ENCODE peak calls at places on chromosomes 5 and 9, in six cellular contexts. N, F, E, V, G and T are unnamed samples.

GRCh38 chr5:127320032-127320945 is 29.7 kb downstream of the MEGF10 start:
- DNase-seq in N (peak), F (no peak), E (no peak), V (peak), G (no peak), T (no peak)

GRCh38 chr9:133708770-133709611 is 29.2 kb downstream of the SARDH start:
- DNase-seq in N (no peak), F (peak), E (no peak), V (no peak), G (no peak), T (no peak)

GRCh38 chr5:170486366-170486765 is 17.5 kb upstream of the KCNIP1 start:
- DNase-seq in N (no peak), F (no peak), E (no peak), V (no peak), G (no peak), T (peak)

GRCh38 chr9:89024727-89025126 is 33.5 kb downstream of the S1PR3 start:
- DNase-seq in N (no peak), F (no peak), E (no peak), V (no peak), G (no peak), T (no peak)

GRCh38 chr5:164181604-164182003 is 676.2 kb downstream of the MAT2B start:
- DNase-seq in N (no peak), F (no peak), E (no peak), V (no peak), G (no peak), T (no peak)

GRCh38 chr9:92728831-92729734 is 35.5 kb downstream of the BICD2 start:
- DNase-seq in N (no peak), F (no peak), E (peak), V (no peak), G (no peak), T (no peak)

GRCh38 chr5:65161655-65162054 is 320.1 kb downstream of the ADAMTS6 start:
- DNase-seq in N (no peak), F (no peak), E (no peak), V (no peak), G (no peak), T (no peak)

GRCh38 chr5:178589180-178590140 is 733 bp downstream of the COL23A1 start:
- DNase-seq in N (peak), F (no peak), E (peak), V (no peak), G (no peak), T (no peak)

GRCh38 chr5:100777680-100778281 is 125.3 kb downstream of the ST8SIA4 start:
- DNase-seq in N (no peak), F (no peak), E (peak), V (peak), G (no peak), T (peak)

GRCh38 chr9:98742325-98743280 is 33.9 kb upstream of the GABBR2 start:
- DNase-seq in N (no peak), F (no peak), E (peak), V (peak), G (no peak), T (peak)

GRCh38 chr5:109307996-109308395 is 101.8 kb downstream of the PJA2 start:
- DNase-seq in N (no peak), F (no peak), E (no peak), V (no peak), G (no peak), T (no peak)

GRCh38 chr9:94086468-94086867 is 2.2 kb downstream of the PTPDC1 start:
- DNase-seq in N (no peak), F (no peak), E (peak), V (peak), G (no peak), T (peak)

GRCh38 chr5:97163360-97163764 is 19.7 kb downstream of the RIOK2 start:
- DNase-seq in N (no peak), F (peak), E (peak), V (peak), G (no peak), T (peak)

GRCh38 chr5:38994329-38994927 is 79.8 kb downstream of the RICTOR start:
- DNase-seq in N (peak), F (peak), E (peak), V (peak), G (no peak), T (peak)

GRCh38 chr9:21569721-21570120 is 87.6 kb upstream of the IFNE start:
- DNase-seq in N (no peak), F (no peak), E (no peak), V (no peak), G (no peak), T (no peak)

GRCh38 chr9:97689401-97689800 is 7.7 kb downstream of the XPA start:
- DNase-seq in N (no peak), F (no peak), E (peak), V (no peak), G (no peak), T (peak)

GRCh38 chr9:118522093-118523028 is 818.2 kb downstream of the TLR4 start:
- DNase-seq in N (peak), F (no peak), E (no peak), V (peak), G (no peak), T (peak)

GRCh38 chr5:61333351-61334223 is 1.5 kb downstream of the ZSWIM6 start:
- DNase-seq in N (peak), F (peak), E (no peak), V (peak), G (peak), T (peak)

GRCh38 chr5:89071101-89071940 is 188.3 kb upstream of the MEF2C start:
- DNase-seq in N (no peak), F (no peak), E (no peak), V (no peak), G (no peak), T (no peak)

GRCh38 chr5:57172466-57172961 is 1.3 kb upstream of the GPBP1 start:
- DNase-seq in N (no peak), F (peak), E (no peak), V (peak), G (no peak), T (peak)

GRCh38 chr9:70315389-70315788 is 56.6 kb downstream of the SMC5 start:
- DNase-seq in N (no peak), F (no peak), E (peak), V (peak), G (no peak), T (peak)

GRCh38 chr9:127211983-127212382 is 52.6 kb upstream of the GARNL3 start:
- DNase-seq in N (no peak), F (no peak), E (no peak), V (no peak), G (peak), T (no peak)

GRCh38 chr9:2802494-2802921 is 41.4 kb downstream of the PUM3 start:
- DNase-seq in N (no peak), F (no peak), E (peak), V (peak), G (no peak), T (peak)

GRCh38 chr9:98823666-98824334 is 16.3 kb downstream of the GALNT12 start:
- DNase-seq in N (no peak), F (no peak), E (no peak), V (no peak), G (no peak), T (no peak)

GRCh38 chr9:4065054-4065453 is 234.8 kb downstream of the GLIS3 start:
- DNase-seq in N (no peak), F (no peak), E (no peak), V (no peak), G (no peak), T (no peak)

GRCh38 chr5:136032564-136032963 is 3.8 kb downstream of the TGFBI start:
- DNase-seq in N (no peak), F (no peak), E (peak), V (no peak), G (peak), T (peak)

GRCh38 chr9:124390812-124391658 is 24.2 kb downstream of the PSMB7 start:
- DNase-seq in N (no peak), F (no peak), E (peak), V (no peak), G (no peak), T (peak)

GRCh38 chr5:77463905-77464304 is 28.2 kb downstream of the WDR41 start:
- DNase-seq in N (no peak), F (no peak), E (no peak), V (no peak), G (no peak), T (peak)

GRCh38 chr5:170603101-170603500 is 99.3 kb downstream of the KCNIP1 start:
- DNase-seq in N (no peak), F (no peak), E (no peak), V (no peak), G (no peak), T (no peak)

GRCh38 chr9:6852243-6852963 is 94.6 kb downstream of the KDM4C start:
- DNase-seq in N (no peak), F (no peak), E (peak), V (peak), G (no peak), T (peak)

DNA sequence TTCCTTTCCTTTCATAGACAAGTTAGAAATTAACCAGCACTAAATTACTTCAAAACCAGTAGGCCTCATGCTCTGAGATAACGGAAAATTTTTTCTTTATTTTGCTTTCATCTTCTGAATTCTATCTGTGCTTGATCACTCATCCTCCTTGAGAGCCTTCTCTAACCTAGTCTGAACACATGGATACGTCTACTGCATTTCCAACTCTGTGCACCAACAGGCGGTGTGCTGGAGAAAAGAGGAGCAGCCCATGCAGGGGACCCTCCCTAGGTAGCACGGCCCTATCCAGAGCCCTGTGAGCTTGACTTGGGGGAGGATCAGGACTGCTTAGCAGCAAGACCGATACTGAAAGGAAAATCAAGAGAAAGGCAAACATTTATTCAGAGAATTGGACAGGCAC is 149.8 kb downstream of the AUH start:
- DNase-seq in N (peak), F (no peak), E (no peak), V (no peak), G (no peak), T (no peak)
- H3K4me3 ChIP-seq in N (no peak), F (peak), E (no peak), V (no peak), G (peak), T (no peak)

GRCh38 chr5:40682431-40683017 is 2.8 kb downstream of the PTGER4 start:
- DNase-seq in N (peak), F (no peak), E (peak), V (peak), G (no peak), T (no peak)
- H3K4me3 ChIP-seq in N (peak), F (peak), E (peak), V (peak), G (peak), T (peak)

GRCh38 chr5:140631831-140632365 is 1.1 kb downstream of the CD14 start:
- DNase-seq in N (peak), F (no peak), E (no peak), V (no peak), G (no peak), T (no peak)
- H3K4me3 ChIP-seq in N (peak), F (peak), E (peak), V (peak), G (peak), T (peak)

DNA sequence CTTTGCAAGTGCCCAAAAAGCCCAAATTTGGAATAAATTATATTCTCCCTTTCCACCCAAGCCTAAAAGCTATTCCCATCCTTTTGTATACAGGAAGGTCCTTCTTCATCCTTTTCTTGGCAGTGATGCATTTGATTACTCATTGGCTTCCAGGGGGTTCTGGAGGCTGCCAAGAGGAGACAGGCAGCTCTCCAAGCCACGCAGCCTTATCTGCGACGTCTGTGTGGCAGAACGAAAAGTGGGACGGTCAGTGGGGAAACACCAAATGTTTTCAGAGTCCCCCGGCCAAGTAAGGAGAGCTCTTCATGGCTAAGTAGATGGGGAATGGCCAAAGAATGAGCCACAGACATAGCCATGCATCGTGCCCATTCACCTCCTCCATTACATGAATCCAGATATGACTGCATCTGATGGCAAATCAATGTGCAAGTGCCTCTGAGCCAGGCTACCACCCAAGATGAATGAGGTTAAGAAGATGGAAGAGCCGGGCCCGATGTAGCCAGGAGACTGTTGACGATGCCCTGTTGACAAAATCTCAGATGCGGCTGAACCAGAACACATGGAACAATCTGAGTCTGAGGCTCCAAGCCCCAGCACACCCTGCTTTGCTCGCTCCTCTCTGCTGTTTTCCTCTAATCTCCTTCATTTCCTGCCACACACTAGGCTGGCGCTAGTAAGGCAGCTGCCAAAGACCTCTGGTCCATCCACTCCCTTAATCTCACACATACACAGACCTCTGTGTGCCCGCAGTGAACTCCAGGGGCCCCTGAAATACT is 12.0 kb downstream of the ADAM19 start:
- DNase-seq in N (no peak), F (no peak), E (peak), V (peak), G (peak), T (peak)
- H3K4me3 ChIP-seq in N (no peak), F (no peak), E (no peak), V (no peak), G (no peak), T (no peak)

DNA sequence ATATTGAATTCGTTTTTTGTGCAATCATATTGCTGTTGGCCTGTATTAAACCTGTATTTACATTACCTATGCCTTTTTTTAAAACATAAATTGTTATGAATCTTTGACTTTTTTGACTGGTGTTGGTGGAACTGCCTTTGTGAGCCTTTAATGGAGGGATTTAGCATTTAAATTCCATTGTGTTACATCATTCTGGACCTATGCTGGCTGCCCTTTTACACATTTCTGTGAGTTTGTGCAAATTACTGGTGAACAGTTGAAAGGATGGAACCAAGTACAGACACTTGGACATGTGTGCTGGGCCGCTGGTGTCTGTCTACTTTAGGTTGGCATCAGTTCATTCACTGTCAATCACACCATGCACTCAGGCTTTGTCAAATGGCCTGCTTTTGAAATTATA is 3.4 kb downstream of the SNX18 start:
- DNase-seq in N (no peak), F (no peak), E (no peak), V (peak), G (no peak), T (peak)
- H3K4me3 ChIP-seq in N (no peak), F (peak), E (peak), V (peak), G (peak), T (peak)